ENCODE peak calls at places on chromosomes 12 and 14, in nine cellular contexts. P is heart right ventricle; W is SK-N-SH; E is NT2/D1; V is effector memory CD4-positive, alpha-beta T cell; M is GM23248; H is sigmoid colon; T is CD8-positive, alpha-beta T cell; Z is lower lobe of right lung. S is an unnamed sample. For H3K36me3, the result is how much of the 10 kb centered on the place peaks cover.

GRCh38 chr12:95473440-95473946 is 459 bp upstream of the METAP2 start:
- DNase-seq in M (peak), T (peak), P (no peak), H (no peak), E (no peak), Z (no peak), V (peak), W (peak), S (no peak)

GRCh38 chr14:79721399-79722084 is 489.8 kb downstream of the DIO2 start:
- DNase-seq in M (no peak), T (no peak), P (no peak), W (no peak), E (no peak), Z (no peak), H (no peak), V (no peak), S (no peak)

GRCh38 chr12:58252914-58253313 is 311.5 kb downstream of the ATP23 start:
- DNase-seq in H (no peak), V (no peak), T (no peak), E (no peak), P (no peak), W (no peak), M (no peak), Z (no peak), S (no peak)

GRCh38 chr14:101480747-101481530 is 80.4 kb upstream of the DIO3 start:
- DNase-seq in M (no peak), Z (peak), H (peak), E (no peak), V (no peak), T (no peak), P (no peak), W (no peak), S (no peak)

GRCh38 chr12:62435337-62436163 is 31.1 kb upstream of the MON2 start:
- DNase-seq in T (peak), E (peak), H (peak), W (peak), M (peak), P (peak), V (no peak), Z (peak), S (peak)

GRCh38 chr12:94676011-94676709 is 25.8 kb upstream of the TMCC3 start:
- DNase-seq in W (no peak), M (no peak), T (peak), E (no peak), P (no peak), Z (peak), H (peak), V (no peak), S (no peak)

GRCh38 chr14:30223385-30223785 is 295.7 kb upstream of the PRKD1 start:
- DNase-seq in Z (peak), T (no peak), E (no peak), H (peak), V (no peak), M (peak), W (no peak), P (peak), S (no peak)

GRCh38 chr12:73383584-73384229 is 1111.5 kb downstream of the TRHDE start:
- DNase-seq in T (no peak), W (no peak), V (no peak), Z (no peak), M (no peak), H (no peak), E (no peak), P (no peak), S (no peak)

GRCh38 chr14:76186318-76187027 is 34.8 kb downstream of the GPATCH2L start:
- DNase-seq in P (no peak), M (no peak), W (peak), H (no peak), T (no peak), Z (no peak), V (no peak), E (no peak), S (no peak)

GRCh38 chr12:2395352-2395977 is 342.7 kb downstream of the CACNA1C start:
- DNase-seq in P (peak), H (no peak), W (peak), Z (peak), M (peak), V (no peak), E (peak), T (peak), S (peak)

GRCh38 chr12:43692064-43692463 is 66.5 kb downstream of the PUS7L start:
- DNase-seq in Z (no peak), V (no peak), W (no peak), T (no peak), M (peak), H (no peak), E (no peak), P (no peak), S (no peak)

GRCh38 chr12:108826115-108826806 is 31.1 kb downstream of the SSH1 start:
- DNase-seq in V (no peak), T (no peak), H (peak), Z (peak), E (no peak), P (peak), M (peak), W (peak), S (no peak)

GRCh38 chr14:77044776-77045569 is 16.5 kb upstream of the IRF2BPL start:
- DNase-seq in H (peak), P (no peak), E (no peak), M (peak), Z (no peak), T (no peak), V (no peak), W (no peak), S (no peak)

GRCh38 chr12:124279315-124279714 is 15.6 kb upstream of the RFLNA start:
- DNase-seq in M (no peak), V (no peak), W (no peak), E (no peak), T (no peak), P (no peak), H (no peak), Z (no peak), S (no peak)

GRCh38 chr12:14482361-14482760 is 85.3 kb downstream of the PLBD1 start:
- DNase-seq in H (no peak), E (no peak), T (no peak), W (no peak), M (no peak), V (no peak), P (no peak), Z (no peak), S (no peak)

GRCh38 chr14:79150226-79150625 is 980.1 kb downstream of the NRXN3 start:
- DNase-seq in T (no peak), H (no peak), V (no peak), M (no peak), Z (no peak), P (no peak), W (no peak), E (no peak), S (no peak)

GRCh38 chr14:43687866-43688265 is 819.2 kb downstream of the FSCB start:
- DNase-seq in W (no peak), M (peak), Z (no peak), T (no peak), H (no peak), E (no peak), P (no peak), V (no peak), S (no peak)

GRCh38 chr12:96036765-96037455 is 1.5 kb upstream of the LTA4H start:
- DNase-seq in H (no peak), M (peak), V (no peak), W (no peak), P (no peak), T (no peak), E (no peak), Z (no peak), S (no peak)

GRCh38 chr12:55885113-55885512 is 42.4 kb upstream of the MMP19 start:
- DNase-seq in Z (no peak), V (no peak), T (no peak), E (no peak), M (no peak), P (no peak), H (no peak), W (no peak), S (no peak)

GRCh38 chr12:53459097-53459496 is 7.2 kb downstream of the PCBP2 start:
- DNase-seq in P (no peak), T (no peak), V (no peak), H (no peak), Z (no peak), W (no peak), M (no peak), E (no peak), S (no peak)

GRCh38 chr12:118549506-118550109 is 173.3 kb downstream of the SUDS3 start:
- DNase-seq in P (no peak), Z (no peak), M (no peak), W (peak), T (no peak), V (no peak), E (no peak), H (no peak), S (no peak)

GRCh38 chr12:6936642-6937480 is 6.8 kb upstream of the RNU7-1 start:
- DNase-seq in V (no peak), T (peak), E (no peak), Z (no peak), M (no peak), P (no peak), W (peak), H (no peak), S (peak)

GRCh38 chr14:97250925-97251324 is 453.7 kb downstream of the VRK1 start:
- DNase-seq in E (no peak), V (no peak), H (no peak), W (no peak), M (no peak), P (no peak), Z (no peak), T (no peak), S (no peak)

GRCh38 chr12:62194616-62195015 is 65.6 kb upstream of the USP15 start:
- DNase-seq in H (no peak), P (no peak), T (no peak), E (no peak), M (peak), V (no peak), Z (no peak), W (no peak), S (no peak)

GRCh38 chr12:105420659-105421240 is 90.3 kb downstream of the C12orf75 start:
- DNase-seq in T (peak), M (peak), W (peak), V (peak), P (peak), E (peak), H (peak), Z (peak), S (peak)

GRCh38 chr14:96403409-96403808 is 11.5 kb downstream of the AK7 start:
- DNase-seq in M (no peak), P (no peak), T (no peak), H (no peak), Z (no peak), W (no peak), V (no peak), E (no peak), S (no peak)

GRCh38 chr14:87002831-87003230 is 990.2 kb downstream of the GALC start:
- DNase-seq in T (no peak), H (no peak), P (no peak), W (no peak), M (peak), Z (no peak), E (no peak), V (no peak), S (no peak)

GRCh38 chr12:52633383-52633782 is 15.0 kb upstream of the KRT73 start:
- DNase-seq in W (no peak), E (no peak), V (no peak), P (no peak), Z (no peak), H (no peak), M (no peak), T (peak), S (peak)

GRCh38 chr12:88225776-88226175 is 83.7 kb downstream of the TMTC3 start:
- DNase-seq in E (no peak), H (no peak), P (no peak), V (no peak), W (no peak), M (no peak), T (no peak), Z (no peak), S (no peak)

GRCh38 chr14:61719344-61720301 is 24.3 kb downstream of the HIF1A start:
- DNase-seq in H (no peak), M (no peak), V (no peak), W (no peak), Z (no peak), P (no peak), T (no peak), E (no peak), S (no peak)

GRCh38 chr12:105294164-105294563 is 36.3 kb upstream of the C12orf75 start:
- DNase-seq in E (no peak), W (no peak), H (no peak), M (no peak), V (no peak), T (no peak), Z (no peak), P (no peak), S (no peak)

GRCh38 chr12:128959931-128960330 is 106.7 kb downstream of the GLT1D1 start:
- DNase-seq in E (no peak), T (no peak), W (no peak), H (no peak), Z (no peak), M (no peak), V (no peak), P (no peak), S (no peak)

GRCh38 chr14:93239869-93240677 is 33.0 kb downstream of the UBR7 start:
- DNase-seq in Z (no peak), H (no peak), M (peak), P (no peak), E (no peak), T (no peak), V (no peak), W (no peak), S (no peak)

GRCh38 chr14:89973234-89973823 is 17.6 kb downstream of the TDP1 start:
- DNase-seq in H (peak), M (peak), T (peak), Z (peak), V (peak), E (peak), W (peak), P (peak), S (peak)

GRCh38 chr12:26937443-26937862 is 328 bp downstream of the INTS13 start:
- DNase-seq in W (no peak), H (no peak), Z (no peak), T (no peak), M (no peak), P (no peak), E (no peak), V (no peak), S (no peak)

GRCh38 chr14:78358631-78359030 is 188.5 kb downstream of the NRXN3 start:
- DNase-seq in H (no peak), M (no peak), T (no peak), V (no peak), P (no peak), Z (no peak), W (no peak), E (no peak), S (no peak)

GRCh38 chr14:73903028-73903427 is 16.4 kb downstream of the ZNF410 start:
- DNase-seq in V (no peak), Z (no peak), P (no peak), W (no peak), E (no peak), H (no peak), M (peak), T (no peak), S (no peak)
- H3K36me3 ChIP-seq in V (half or more), Z (half or more), P (under half), W (half or more), E (half or more), H (under half), M (half or more), T (under half), S (half or more)

DNA sequence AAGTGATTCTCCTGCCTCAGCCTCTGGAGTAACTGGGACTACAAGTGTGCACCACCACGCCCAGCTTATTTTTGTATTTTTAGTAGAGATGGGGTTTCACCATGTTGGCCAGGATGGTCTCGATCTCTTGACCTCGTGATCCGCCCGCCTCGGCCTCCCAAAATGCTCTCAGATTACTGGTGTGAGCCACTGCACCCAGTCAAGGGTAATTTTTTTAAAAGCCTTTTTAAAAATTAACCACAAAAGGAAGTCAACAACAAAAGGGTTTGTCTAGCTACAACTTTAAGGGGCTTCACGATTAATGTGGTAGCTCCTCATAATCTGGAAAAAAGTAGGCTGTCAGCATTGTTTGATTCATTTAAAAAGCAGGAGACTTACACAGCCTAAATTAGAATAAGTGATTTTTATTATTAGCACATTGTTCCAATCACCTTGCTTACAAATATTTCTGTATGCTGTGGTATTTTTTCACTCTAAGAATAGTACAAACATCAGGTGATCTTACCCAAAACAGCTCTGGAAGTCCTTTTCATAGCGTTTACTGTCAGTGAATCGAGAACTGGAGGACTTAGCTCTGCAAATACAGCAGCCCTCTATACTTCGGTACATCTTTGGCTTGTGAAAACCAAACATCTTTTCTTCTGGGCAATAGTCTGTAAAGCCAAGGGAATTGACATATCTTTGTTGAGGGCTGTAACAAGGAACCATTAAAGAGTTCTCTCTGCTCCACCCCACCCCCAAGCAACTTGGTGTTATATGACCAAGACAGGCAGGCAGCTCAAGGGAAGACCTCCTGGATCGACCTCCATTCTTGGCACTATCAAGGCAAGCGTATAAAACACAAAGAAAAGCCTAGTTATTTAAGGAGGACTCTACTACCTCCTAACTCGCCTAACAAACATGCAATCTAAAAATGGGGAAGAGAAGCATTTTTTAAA is 28.1 kb downstream of the SINHCAF start:
- DNase-seq in T (no peak), Z (no peak), E (no peak), H (no peak), P (no peak), M (no peak), W (no peak), V (no peak), S (no peak)
- H3K36me3 ChIP-seq in T (under half), Z (half or more), E (half or more), H (under half), P (under half), M (under half), W (half or more), V (under half), S (half or more)

GRCh38 chr12:49026678-49027480 is 8.3 kb upstream of the PRKAG1 start:
- DNase-seq in T (no peak), E (no peak), M (no peak), V (no peak), W (peak), Z (no peak), H (no peak), P (no peak), S (no peak)

GRCh38 chr12:49030119-49030518 is 11.5 kb upstream of the PRKAG1 start:
- DNase-seq in V (no peak), M (no peak), P (no peak), E (no peak), W (peak), T (no peak), H (no peak), Z (no peak), S (no peak)

GRCh38 chr12:49026101-49026500 is 7.5 kb upstream of the PRKAG1 start:
- DNase-seq in V (no peak), M (no peak), H (no peak), Z (no peak), W (no peak), P (no peak), T (no peak), E (no peak), S (no peak)

GRCh38 chr12:49028666-49029275 is 10.2 kb upstream of the PRKAG1 start:
- DNase-seq in P (no peak), W (peak), V (no peak), Z (no peak), E (no peak), H (no peak), M (no peak), T (no peak), S (no peak)

DNA sequence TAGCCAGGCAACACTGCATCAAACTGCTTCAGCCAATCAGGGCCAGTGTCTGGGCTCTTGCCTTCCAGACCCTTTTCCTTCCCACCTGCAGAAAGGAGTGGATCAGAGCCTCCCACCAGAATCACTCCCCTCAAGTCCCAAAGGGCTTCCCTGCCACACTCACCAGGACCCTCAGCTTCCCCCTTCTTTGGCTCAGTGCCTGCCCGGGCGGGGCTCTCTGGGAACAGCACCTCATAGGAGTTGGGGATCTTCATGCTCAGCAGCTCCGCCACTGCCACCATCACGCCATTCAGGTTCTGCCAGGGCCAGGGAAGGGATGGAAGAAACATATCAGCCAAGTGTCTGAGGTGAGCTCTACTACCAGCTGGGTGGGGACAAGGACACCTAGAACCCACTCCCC is 9.3 kb upstream of the PRKAG1 start:
- DNase-seq in M (no peak), H (no peak), Z (no peak), E (no peak), P (no peak), V (no peak), W (peak), T (no peak), S (no peak)
- H3K36me3 ChIP-seq in M (under half), H (half or more), Z (half or more), E (half or more), P (under half), V (half or more), W (half or more), T (under half), S (half or more)

GRCh38 chr14:102516531-102517411 is 7.2 kb upstream of the ANKRD9 start:
- DNase-seq in M (peak), V (peak), P (peak), H (peak), Z (peak), E (no peak), T (peak), W (peak), S (peak)
- H3K36me3 ChIP-seq in M (under half), V (under half), P (under half), H (under half), Z (under half), E (under half), T (under half), W (under half), S (under half)

GRCh38 chr12:132127041-132127440 is 17.1 kb downstream of the DDX51 start:
- DNase-seq in V (no peak), E (no peak), M (no peak), P (no peak), Z (no peak), H (peak), W (no peak), T (no peak), S (no peak)
- H3K36me3 ChIP-seq in V (under half), E (half or more), M (half or more), P (under half), Z (under half), H (under half), W (half or more), T (under half), S (under half)

GRCh38 chr12:77054856-77055255 is 10.5 kb downstream of the E2F7 start:
- DNase-seq in V (no peak), W (no peak), T (no peak), Z (no peak), H (no peak), M (no peak), E (no peak), P (no peak), S (no peak)
- H3K36me3 ChIP-seq in V (under half), W (under half), T (under half), Z (under half), H (under half), M (under half), E (half or more), P (under half), S (under half)

DNA sequence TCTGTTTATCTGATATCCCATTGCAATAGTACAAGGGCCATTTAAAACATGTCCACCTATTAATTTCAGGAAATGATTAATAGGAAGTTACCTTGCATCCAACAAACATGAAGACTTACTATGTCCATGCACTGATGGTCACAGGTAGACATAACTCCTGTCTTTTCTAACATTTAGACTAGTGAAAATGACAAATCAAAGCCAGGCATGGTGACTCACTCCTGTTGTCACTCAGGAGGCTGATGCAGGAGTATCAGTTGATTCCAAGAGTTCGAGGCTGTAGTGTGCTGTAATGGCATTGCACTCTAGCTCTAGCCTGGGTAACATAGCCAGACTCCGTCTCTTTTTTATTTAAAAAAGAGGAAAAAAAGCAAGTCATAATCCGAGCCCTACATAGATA is 14.8 kb downstream of the HSP90B1 start:
- DNase-seq in T (no peak), E (no peak), M (no peak), Z (no peak), V (no peak), P (no peak), H (no peak), W (no peak), S (no peak)
- H3K36me3 ChIP-seq in T (half or more), E (half or more), M (half or more), Z (half or more), V (half or more), P (under half), H (half or more), W (half or more), S (half or more)

S was measured in CD4-positive, CD25-positive, alpha-beta regulatory T cell.